ENCODE peak calls at places on chromosomes 5 and 9, in four cellular contexts. O is HepG2, U is HCT116, Z is K562. Q is an unnamed sample.

GRCh38 chr9:114844766-114845165 is 38.9 kb upstream of the TNFSF15 start:
- DNase-seq in U (no peak), O (no peak), Z (no peak), Q (no peak)

GRCh38 chr5:172425402-172425801 is 28.9 kb downstream of the SH3PXD2B start:
- DNase-seq in U (no peak), Z (no peak), O (no peak), Q (no peak)

GRCh38 chr5:124670672-124671592 is 75.5 kb downstream of the ZNF608 start:
- DNase-seq in O (no peak), Z (no peak), U (no peak), Q (no peak)

GRCh38 chr5:6859001-6859400 is 145.8 kb downstream of the TENT4A start:
- DNase-seq in O (no peak), U (no peak), Z (no peak), Q (no peak)

GRCh38 chr5:128053291-128053954 is 30.1 kb upstream of the SLC12A2 start:
- DNase-seq in O (peak; percentile 2), U (no peak), Z (no peak), Q (no peak)

GRCh38 chr5:126044111-126044668 is 379.0 kb upstream of the GRAMD2B start:
- DNase-seq in U (no peak), Z (no peak), O (no peak), Q (peak; percentile 17)

GRCh38 chr5:128777052-128777451 is 188.2 kb upstream of the SLC27A6 start:
- DNase-seq in O (no peak), U (no peak), Z (no peak), Q (no peak)

GRCh38 chr5:91367374-91367773 is 15.7 kb downstream of the ARRDC3 start:
- DNase-seq in U (no peak), Z (no peak), O (no peak), Q (no peak)

GRCh38 chr9:112890106-112891081 is at the start of gene SLC46A2:
- DNase-seq in Z (no peak), O (no peak), U (no peak), Q (no peak)

GRCh38 chr5:162870966-162871365 is 566.4 kb upstream of the CCNG1 start:
- DNase-seq in O (no peak), Z (no peak), U (no peak), Q (no peak)

GRCh38 chr9:69805962-69806633 is 14.5 kb upstream of the CFAP95 start:
- DNase-seq in Z (no peak), O (no peak), U (no peak), Q (no peak)

DNA sequence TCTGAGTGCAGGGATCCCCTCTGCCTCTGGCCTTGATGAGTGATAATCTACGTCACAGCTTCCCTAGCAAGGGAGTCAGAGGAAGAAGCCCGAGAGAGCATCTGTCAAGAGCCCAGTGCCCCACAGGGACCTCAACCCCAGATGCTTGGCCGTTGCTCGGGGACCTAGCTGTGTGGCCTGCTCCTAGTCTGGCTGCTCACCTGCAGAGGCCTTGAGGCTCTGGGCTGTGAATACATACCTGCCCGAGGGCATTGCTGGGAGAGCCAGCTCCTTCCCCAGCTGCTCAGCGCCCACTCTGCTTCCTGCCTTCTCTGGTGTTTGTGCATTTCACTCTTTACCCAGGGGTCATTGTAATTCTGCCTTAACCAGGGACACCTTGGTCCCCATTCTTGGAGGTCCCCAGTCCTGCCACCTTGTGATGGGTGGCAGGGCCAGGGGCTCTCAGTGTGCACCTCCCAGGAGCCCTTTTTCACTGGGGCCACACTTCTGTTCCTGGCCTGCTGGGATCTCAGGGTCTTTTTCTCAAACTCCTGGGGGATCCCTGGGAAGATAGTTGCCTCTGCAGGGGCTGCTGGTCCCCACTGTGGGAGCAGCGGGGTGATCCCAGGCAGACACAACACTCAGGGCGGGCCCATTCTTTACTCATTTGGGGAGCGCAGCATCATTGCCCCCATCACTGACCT is 15.5 kb downstream of the PHF2 start:
- DNase-seq in U (no peak), O (no peak), Z (no peak), Q (no peak)
- H3K4me1 ChIP-seq in U (peaks cover 6% of the 10 kb centered on the region), O (peaks cover 57% of the 10 kb centered on the region), Z (peaks cover 23% of the 10 kb centered on the region), Q (no peaks in the 10 kb centered on the region)

DNA sequence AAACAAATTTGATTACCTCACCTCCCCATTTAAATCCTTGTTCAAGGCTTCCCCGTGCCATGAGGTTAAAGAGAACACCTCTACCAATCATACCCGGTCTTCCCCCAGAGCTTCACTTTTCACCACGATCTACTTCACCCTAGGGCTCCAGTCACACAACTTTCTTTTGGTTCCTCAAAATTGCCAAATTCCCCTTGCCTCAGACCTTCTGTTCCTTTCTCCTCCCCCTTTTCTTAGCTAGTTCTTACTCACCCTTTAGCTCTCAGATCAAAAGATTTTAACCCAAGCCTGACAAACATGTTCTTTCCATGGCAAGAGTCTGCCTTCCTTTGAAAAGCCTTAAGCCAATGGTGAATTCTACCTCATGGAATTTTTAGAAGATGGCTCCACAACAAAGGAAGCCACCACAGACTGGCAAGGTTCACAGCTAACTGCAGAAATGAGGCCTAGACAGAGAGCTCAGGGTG is 56.7 kb downstream of the MAPKAP1 start:
- DNase-seq in U (no peak), O (no peak), Z (no peak), Q (no peak)
- TF ChIP-seq TCF7L2 in U (peak; percentile 17), O (no peak), Z (no peak), Q (no peak)

DNA sequence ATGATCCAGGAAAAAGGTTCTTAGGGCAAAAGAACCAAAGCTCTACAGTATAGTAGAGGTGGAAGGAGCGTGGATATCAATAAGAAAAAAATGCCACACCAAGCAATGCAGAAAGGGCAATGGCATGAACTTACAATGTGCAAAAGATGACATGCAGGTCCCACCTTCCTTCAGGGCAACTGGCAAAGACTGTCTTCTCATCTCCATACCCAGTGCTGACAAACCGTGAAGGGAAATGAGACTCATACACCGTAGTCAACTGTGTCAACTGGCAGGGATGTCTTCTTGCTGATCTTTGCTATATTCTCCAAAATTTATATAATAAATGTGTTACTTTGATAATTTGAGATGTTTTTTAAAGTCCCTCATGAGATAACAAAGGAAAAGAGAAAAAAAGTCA is 36.0 kb downstream of the MED27 start:
- DNase-seq in Z (no peak), U (no peak), O (no peak), Q (no peak)
- TF ChIP-seq REST in Z (no peak), U (no peak), O (no peak), Q (no peak)

GRCh38 chr9:36485647-36486453 is 85.8 kb upstream of the RNF38 start:
- DNase-seq in O (no peak), U (no peak), Z (no peak), Q (no peak)

GRCh38 chr9:36487482-36488321 is 85.0 kb upstream of the MELK start:
- DNase-seq in U (peak; percentile 73), O (peak; percentile 80), Z (peak; percentile 89), Q (peak; percentile 47)

GRCh38 chr9:36488322-36488838 is 84.3 kb upstream of the MELK start:
- DNase-seq in Z (no peak), U (no peak), O (no peak), Q (no peak)

GRCh38 chr9:36486933-36487481 is 85.7 kb upstream of the MELK start:
- DNase-seq in O (peak; percentile 28), Z (peak; percentile 54), U (no peak), Q (no peak)

DNA sequence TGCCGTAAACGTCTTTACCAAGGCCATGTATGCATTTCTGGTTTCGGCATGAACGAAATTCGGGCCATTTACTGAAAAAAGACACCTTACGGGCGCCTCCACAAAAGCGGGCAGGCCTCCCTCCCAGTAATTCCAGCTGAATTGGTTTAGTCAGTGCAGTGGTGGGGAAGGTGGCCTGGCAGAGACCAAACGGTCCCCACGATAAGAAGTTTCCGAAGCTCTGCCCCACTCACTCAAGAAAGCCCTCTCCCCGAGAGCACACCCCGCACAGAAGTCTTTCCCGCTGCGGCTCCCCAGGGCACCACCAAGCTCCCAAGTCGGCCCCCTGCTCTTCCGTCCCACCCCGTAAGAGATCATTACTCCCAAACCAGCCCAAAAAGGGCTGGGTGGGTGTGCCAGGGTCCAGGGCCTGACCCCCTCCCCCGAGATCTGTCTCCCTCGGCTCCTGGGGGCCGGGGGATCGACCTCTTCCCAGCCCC is 86.2 kb upstream of the MELK start:
- DNase-seq in Z (peak; percentile 8), U (no peak), O (no peak), Q (no peak)
- H3K4me1 ChIP-seq in Z (peaks cover 13% of the 10 kb centered on the region), U (peaks cover 11% of the 10 kb centered on the region), O (peaks cover 33% of the 10 kb centered on the region), Q (peaks cover 18% of the 10 kb centered on the region)

DNA sequence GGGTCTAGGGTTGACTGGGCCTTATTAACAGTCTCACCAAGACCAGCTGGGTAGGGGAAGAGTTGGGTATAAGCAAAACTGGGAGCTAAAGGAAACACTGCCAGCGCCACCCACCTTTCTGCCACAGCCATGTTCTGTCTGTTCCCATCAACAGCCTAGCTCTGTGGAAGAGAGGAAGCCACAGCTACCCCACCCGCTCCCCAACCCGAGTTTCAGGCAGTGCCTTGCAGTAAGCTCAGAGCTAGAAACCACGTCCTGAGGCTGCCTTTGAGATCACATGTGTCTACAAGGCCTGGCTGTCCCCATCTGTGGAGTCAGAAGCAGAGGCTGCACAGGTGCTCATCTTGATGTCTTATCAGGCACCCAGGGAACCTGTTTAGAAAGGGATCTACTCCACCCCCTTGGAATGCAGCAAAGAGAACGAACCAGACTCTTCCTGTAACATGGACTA is 15.3 kb downstream of the HNRNPH1 start:
- DNase-seq in O (no peak), Z (no peak), U (no peak), Q (no peak)
- TF ChIP-seq TCF7L2 in O (no peak), Z (no peak), U (no peak), Q (no peak)

GRCh38 chr9:16103613-16104012 is 550.8 kb downstream of the CCDC171 start:
- DNase-seq in Z (no peak), U (no peak), O (no peak), Q (no peak)
- TF ChIP-seq REST in Z (no peak), U (no peak), O (no peak), Q (no peak)

GRCh38 chr9:108434036-108434435 is 421.8 kb downstream of the ACTL7B start:
- DNase-seq in Z (no peak), U (no peak), O (no peak), Q (no peak)
- H3K4me1 ChIP-seq in Z (no peaks in the 10 kb centered on the region), U (no peaks in the 10 kb centered on the region), O (peaks cover 5% of the 10 kb centered on the region), Q (no peaks in the 10 kb centered on the region)

DNA sequence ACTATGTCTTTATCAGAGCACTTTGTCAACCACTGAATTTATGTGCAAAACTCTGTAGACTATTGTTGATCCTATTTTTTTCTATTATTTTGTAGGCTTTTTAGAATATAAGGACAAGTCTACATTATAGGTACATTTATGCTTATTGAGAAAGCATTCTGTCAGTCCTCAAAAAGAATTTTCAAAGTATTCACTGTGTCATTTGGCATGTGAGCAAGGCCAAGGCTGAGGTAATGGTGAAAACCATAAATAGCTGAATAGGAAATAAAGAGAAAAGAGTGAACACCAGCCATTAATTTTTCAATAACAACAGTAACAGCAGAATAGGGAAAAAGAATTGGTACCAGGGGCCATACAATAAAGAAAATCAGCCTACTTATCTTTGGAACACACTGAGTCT is 21.0 kb downstream of the SKIC3 start:
- DNase-seq in U (no peak), O (no peak), Z (no peak), Q (no peak)
- TF ChIP-seq TCF7L2 in U (no peak), O (no peak), Z (no peak), Q (no peak)

DNA sequence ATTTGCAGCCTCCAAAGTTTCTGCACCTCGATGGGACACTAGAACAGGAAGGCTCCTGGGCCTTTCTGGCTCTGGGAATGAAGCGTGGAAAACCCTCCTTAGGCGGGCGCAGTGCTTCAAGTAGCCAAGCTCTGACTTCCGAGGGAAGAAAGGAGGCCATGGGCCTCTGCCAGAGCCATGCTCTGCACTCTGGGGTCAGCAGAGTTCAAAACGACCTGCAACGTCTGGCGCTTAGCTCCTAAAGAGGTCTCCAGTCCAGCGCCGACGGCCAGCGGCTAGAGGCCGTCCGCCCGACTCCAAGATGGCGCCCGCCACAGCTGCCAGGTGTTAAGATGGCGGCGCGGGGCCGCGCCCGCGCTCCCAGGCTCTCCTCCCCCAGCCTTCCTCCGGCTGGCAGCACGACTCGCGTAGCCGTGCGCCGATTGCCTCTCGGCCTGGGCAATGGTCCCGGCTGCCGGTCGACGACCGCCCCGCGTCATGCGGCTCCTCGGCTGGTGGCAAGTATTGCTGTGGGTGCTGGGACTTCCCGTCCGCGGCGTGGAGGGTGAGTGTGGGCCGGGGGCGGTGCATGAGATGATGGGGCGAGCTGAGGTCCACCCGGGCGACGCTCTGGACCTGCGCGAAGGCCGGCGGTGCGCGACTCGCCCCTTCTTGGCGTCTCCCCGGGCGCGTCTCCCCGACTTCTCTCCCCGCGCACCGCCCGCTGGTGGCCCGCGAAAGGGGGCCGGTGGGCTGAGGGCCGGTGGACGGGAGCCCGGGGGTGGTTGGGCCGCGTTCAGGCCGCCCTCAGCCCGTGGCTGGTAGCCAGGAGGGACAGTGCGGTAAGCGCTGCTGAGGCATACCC is at the start of gene TXNDC15:
- DNase-seq in U (peak; percentile 56), O (peak; percentile 66), Z (peak; percentile 82), Q (peak; percentile 42)
- TF ChIP-seq REST in U (no peak), O (peak; percentile 74), Z (peak; percentile 70), Q (no peak)

Q was measured in Panc1.